ENCODE peak calls at places on chromosomes 12 and 14, in six cellular contexts. I, A, J, L, Y and B are unnamed samples.
A peak's percentile ranks its signal among the peaks of the same experiment; 100 is the strongest.

GRCh38 chr12:111650912-111651311 is 34.8 kb downstream of the BRAP start:
- DNase-seq in Y (no peak), A (no peak), J (no peak), I (no peak), L (no peak), B (no peak)

GRCh38 chr12:93570552-93571359 is 1.7 kb upstream of the SOCS2 start:
- DNase-seq in L (peak; percentile 82), A (peak; percentile 91), Y (peak; percentile 97), I (peak; percentile 80), J (peak; percentile 98), B (peak; percentile 91)

GRCh38 chr12:116559330-116560080 is at the start of gene MAP1LC3B2:
- DNase-seq in Y (peak; percentile 51), L (no peak), A (peak; percentile 46), J (no peak), I (peak; percentile 77), B (no peak)

GRCh38 chr14:71555654-71556559 is 376.3 kb upstream of the RGS6 start:
- DNase-seq in L (no peak), I (peak; percentile 53), A (no peak), Y (no peak), J (no peak), B (no peak)

GRCh38 chr12:88600272-88600671 is 20.0 kb upstream of the KITLG start:
- DNase-seq in Y (no peak), J (no peak), A (no peak), L (no peak), I (no peak), B (no peak)

GRCh38 chr12:12779529-12779928 is 5.9 kb upstream of the APOLD1 start:
- DNase-seq in I (no peak), J (no peak), Y (no peak), A (no peak), L (no peak), B (no peak)

GRCh38 chr14:67575684-67576083 is 24.4 kb downstream of the PIGH start:
- DNase-seq in L (no peak), Y (no peak), I (no peak), A (peak; percentile 72), J (no peak), B (no peak)

GRCh38 chr12:1842183-1842904 is 22.0 kb downstream of the LRTM2 start:
- DNase-seq in A (no peak), J (no peak), I (no peak), Y (no peak), L (no peak), B (peak; percentile 15)

GRCh38 chr14:100346306-100347091 is 23.4 kb downstream of the SLC25A47 start:
- DNase-seq in L (no peak), A (no peak), Y (no peak), I (no peak), J (no peak), B (no peak)

GRCh38 chr12:89156324-89156723 is 196.0 kb downstream of the DUSP6 start:
- DNase-seq in Y (no peak), I (no peak), A (no peak), L (no peak), J (no peak), B (no peak)

GRCh38 chr14:75042040-75042439 is 9.2 kb downstream of the MLH3 start:
- DNase-seq in L (peak; percentile 36), I (no peak), A (no peak), Y (no peak), J (no peak), B (peak; percentile 32)

GRCh38 chr14:90677484-90678045 is 138.7 kb downstream of the TTC7B start:
- DNase-seq in I (no peak), A (no peak), J (no peak), L (no peak), Y (no peak), B (no peak)

GRCh38 chr12:27081668-27082091 is 698 bp downstream of the C12orf71 start:
- DNase-seq in L (peak; percentile 12), J (no peak), Y (no peak), A (no peak), I (no peak), B (no peak)

GRCh38 chr12:19884081-19884480 is 444.8 kb downstream of the AEBP2 start:
- DNase-seq in J (no peak), L (no peak), A (no peak), Y (no peak), I (no peak), B (no peak)

GRCh38 chr12:20616093-20616492 is 79.0 kb upstream of the SLCO1C1 start:
- DNase-seq in L (no peak), I (no peak), Y (no peak), J (no peak), A (no peak), B (no peak)

GRCh38 chr12:86727151-86727550 is 471.0 kb upstream of the MGAT4C start:
- DNase-seq in Y (no peak), I (no peak), L (no peak), A (no peak), J (no peak), B (no peak)

GRCh38 chr12:5232291-5232690 is 188.6 kb downstream of the KCNA5 start:
- DNase-seq in Y (no peak), A (no peak), I (no peak), J (no peak), L (no peak), B (no peak)

GRCh38 chr14:85093631-85094330 is 436.2 kb upstream of the FLRT2 start:
- DNase-seq in I (no peak), A (no peak), J (no peak), Y (no peak), L (no peak), B (no peak)

GRCh38 chr12:87054225-87054624 is 798.0 kb upstream of the MGAT4C start:
- DNase-seq in Y (no peak), A (no peak), I (no peak), L (no peak), J (no peak), B (no peak)

GRCh38 chr14:89215166-89215940 is 201.7 kb downstream of the FOXN3 start:
- DNase-seq in L (no peak), A (no peak), I (no peak), J (no peak), Y (no peak), B (no peak)

GRCh38 chr12:93167331-93167730 is 210.4 kb upstream of the NUDT4 start:
- DNase-seq in I (no peak), L (no peak), A (no peak), Y (no peak), J (no peak), B (no peak)

GRCh38 chr14:95300002-95300696 is 19.6 kb downstream of the CLMN start:
- DNase-seq in Y (no peak), I (no peak), L (no peak), J (no peak), A (no peak), B (no peak)

GRCh38 chr14:30874999-30875787 is 834 bp downstream of the COCH start:
- DNase-seq in L (no peak), A (peak; percentile 18), I (no peak), J (no peak), Y (no peak), B (no peak)

GRCh38 chr12:11580125-11580751 is 69.2 kb upstream of the ETV6 start:
- DNase-seq in A (peak; percentile 57), L (no peak), Y (no peak), I (no peak), J (no peak), B (no peak)

GRCh38 chr12:101824831-101825230 is 5.9 kb downstream of the GNPTAB start:
- DNase-seq in I (no peak), Y (no peak), J (no peak), A (no peak), L (no peak), B (no peak)

GRCh38 chr12:101823039-101823438 is 7.7 kb downstream of the GNPTAB start:
- DNase-seq in A (no peak), L (no peak), I (no peak), Y (no peak), J (no peak), B (no peak)

GRCh38 chr12:101826766-101827368 is 3.9 kb downstream of the GNPTAB start:
- DNase-seq in Y (no peak), A (no peak), J (no peak), I (no peak), L (no peak), B (no peak)

GRCh38 chr12:101819467-101819866 is 11.3 kb downstream of the GNPTAB start:
- DNase-seq in I (no peak), L (no peak), J (no peak), Y (no peak), A (no peak), B (no peak)

GRCh38 chr12:101823891-101824290 is 6.9 kb downstream of the GNPTAB start:
- DNase-seq in Y (peak; percentile 74), I (peak; percentile 68), A (peak; percentile 52), J (no peak), L (peak; percentile 49), B (peak; percentile 38)
- TF ChIP-seq CTCF in Y (no peak), I (peak; percentile 64), A (peak; percentile 20), J (no peak), L (peak; percentile 33), B (peak; percentile 43)

GRCh38 chr12:6961695-6962284 is 8.7 kb downstream of the PHB2 start:
- DNase-seq in A (peak; percentile 77), J (no peak), L (peak; percentile 90), I (no peak), Y (peak; percentile 72), B (peak; percentile 71)

GRCh38 chr12:6963016-6963731 is 7.3 kb downstream of the PHB2 start:
- DNase-seq in J (no peak), L (no peak), I (no peak), A (peak; percentile 97), Y (no peak), B (no peak)

GRCh38 chr12:6961278-6961694 is 9.2 kb downstream of the PHB2 start:
- DNase-seq in I (peak; percentile 92), L (peak; percentile 57), J (no peak), Y (peak; percentile 50), A (no peak), B (no peak)

GRCh38 chr12:6963741-6964446 is 6.6 kb downstream of the PHB2 start:
- DNase-seq in Y (no peak), I (no peak), J (no peak), A (peak; percentile 43), L (no peak), B (no peak)

GRCh38 chr12:6962285-6963015 is 8.0 kb downstream of the PHB2 start:
- DNase-seq in L (no peak), J (no peak), I (no peak), Y (no peak), A (peak; percentile 68), B (no peak)
- TF ChIP-seq CTCF in L (no peak), J (no peak), I (no peak), Y (no peak), A (no peak), B (no peak)

GRCh38 chr14:96318836-96319235 is 44.3 kb downstream of the ATG2B start:
- DNase-seq in I (no peak), A (no peak), J (no peak), Y (no peak), L (no peak), B (no peak)
- TF ChIP-seq CTCF in I (no peak), A (no peak), J (no peak), Y (no peak), L (no peak), B (no peak)

DNA sequence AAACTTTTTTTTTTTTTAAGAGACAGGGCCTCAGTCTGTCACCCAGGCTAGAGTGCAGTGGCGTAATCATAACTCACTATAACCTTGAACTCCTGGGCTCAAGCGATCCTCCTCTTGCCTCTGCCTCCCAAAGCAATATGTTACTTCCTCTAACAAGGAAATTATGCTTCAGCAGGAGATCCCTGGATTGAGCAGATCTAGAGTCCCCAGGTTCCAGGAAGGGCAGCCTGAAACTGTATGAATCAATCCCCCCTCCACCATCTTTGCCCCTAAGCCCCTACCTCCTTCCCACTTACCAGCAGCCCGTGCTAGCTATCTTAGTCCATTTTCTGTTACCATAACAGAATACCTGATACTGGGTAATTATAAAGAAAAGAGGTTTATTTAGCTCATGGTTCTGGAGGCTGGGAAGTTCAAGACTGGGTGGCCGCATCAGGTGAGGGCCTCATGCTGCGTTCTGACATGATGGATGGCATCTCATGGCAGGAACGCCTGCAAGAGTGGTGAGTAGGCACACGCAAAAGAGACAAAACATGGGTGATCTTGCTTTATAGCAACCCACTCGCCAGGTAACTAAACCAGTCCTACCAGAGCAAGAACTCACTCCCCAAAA is 5.0 kb downstream of the TAMALIN start:
- DNase-seq in L (no peak), I (no peak), J (no peak), Y (no peak), A (no peak), B (no peak)
- TF ChIP-seq CTCF in L (no peak), I (no peak), J (no peak), Y (no peak), A (no peak), B (no peak)